ENCODE peak calls at places on chromosomes 1 and 21, in seven cellular contexts. One of them, this sample, is unnamed.

GRCh38 chr21:45288441-45288841 is 746 bp upstream of the POFUT2 start:
- DNase-seq in heart left ventricle: no peak
- DNase-seq in lung: no peak
- DNase-seq in IMR-90: no peak
- DNase-seq in Peyer's patch: peak; percentile 18
- DNase-seq in endothelial cell of umbilical vein: no peak
- DNase-seq in breast epithelium: peak; percentile 49
- DNase-seq in this sample: no peak

GRCh38 chr1:145916745-145917144 is 1.8 kb downstream of the PEX11B start:
- DNase-seq in heart left ventricle: no peak
- DNase-seq in lung: no peak
- DNase-seq in IMR-90: peak; percentile 8
- DNase-seq in Peyer's patch: no peak
- DNase-seq in endothelial cell of umbilical vein: no peak
- DNase-seq in breast epithelium: no peak
- DNase-seq in this sample: no peak

GRCh38 chr1:235411489-235412486 is 44.6 kb downstream of the TBCE start:
- DNase-seq in heart left ventricle: no peak
- DNase-seq in lung: no peak
- DNase-seq in IMR-90: no peak
- DNase-seq in Peyer's patch: no peak
- DNase-seq in endothelial cell of umbilical vein: no peak
- DNase-seq in breast epithelium: no peak
- DNase-seq in this sample: no peak

GRCh38 chr1:217272385-217272784 is 358.5 kb downstream of the GPATCH2 start:
- DNase-seq in heart left ventricle: no peak
- DNase-seq in lung: no peak
- DNase-seq in IMR-90: peak; percentile 84
- DNase-seq in Peyer's patch: no peak
- DNase-seq in endothelial cell of umbilical vein: no peak
- DNase-seq in breast epithelium: no peak
- DNase-seq in this sample: no peak

GRCh38 chr21:18522181-18522771 is 118.7 kb upstream of the TMPRSS15 start:
- DNase-seq in heart left ventricle: no peak
- DNase-seq in lung: no peak
- DNase-seq in IMR-90: no peak
- DNase-seq in Peyer's patch: no peak
- DNase-seq in endothelial cell of umbilical vein: peak; percentile 26
- DNase-seq in breast epithelium: no peak
- DNase-seq in this sample: no peak

GRCh38 chr1:183417691-183418491 is at the start of gene NMNAT2:
- DNase-seq in heart left ventricle: no peak
- DNase-seq in lung: no peak
- DNase-seq in IMR-90: peak; percentile 25
- DNase-seq in Peyer's patch: no peak
- DNase-seq in endothelial cell of umbilical vein: no peak
- DNase-seq in breast epithelium: no peak
- DNase-seq in this sample: no peak

GRCh38 chr1:162412002-162412401 is at the start of gene SH2D1B:
- DNase-seq in heart left ventricle: no peak
- DNase-seq in lung: no peak
- DNase-seq in IMR-90: no peak
- DNase-seq in Peyer's patch: no peak
- DNase-seq in endothelial cell of umbilical vein: no peak
- DNase-seq in breast epithelium: no peak
- DNase-seq in this sample: no peak

GRCh38 chr1:113058861-113059441 is 14.0 kb upstream of the LRIG2 start:
- DNase-seq in heart left ventricle: no peak
- DNase-seq in lung: no peak
- DNase-seq in IMR-90: no peak
- DNase-seq in Peyer's patch: no peak
- DNase-seq in endothelial cell of umbilical vein: peak; percentile 72
- DNase-seq in breast epithelium: no peak
- DNase-seq in this sample: no peak

GRCh38 chr1:16181887-16182719 is 26.2 kb upstream of the EPHA2 start:
- DNase-seq in heart left ventricle: peak; percentile 91
- DNase-seq in lung: peak; percentile 87
- DNase-seq in IMR-90: peak; percentile 89
- DNase-seq in Peyer's patch: no peak
- DNase-seq in endothelial cell of umbilical vein: peak; percentile 96
- DNase-seq in breast epithelium: peak; percentile 92
- DNase-seq in this sample: no peak

GRCh38 chr1:39214998-39215873 is 10.7 kb downstream of the MACF1 start:
- DNase-seq in heart left ventricle: no peak
- DNase-seq in lung: no peak
- DNase-seq in IMR-90: no peak
- DNase-seq in Peyer's patch: peak; percentile 76
- DNase-seq in endothelial cell of umbilical vein: no peak
- DNase-seq in breast epithelium: no peak
- DNase-seq in this sample: no peak

GRCh38 chr1:53412285-53413174 is 46.7 kb upstream of the DMRTB1 start:
- DNase-seq in heart left ventricle: no peak
- DNase-seq in lung: no peak
- DNase-seq in IMR-90: no peak
- DNase-seq in Peyer's patch: no peak
- DNase-seq in endothelial cell of umbilical vein: no peak
- DNase-seq in breast epithelium: no peak
- DNase-seq in this sample: no peak

GRCh38 chr1:53614231-53615021 is 124.5 kb downstream of the GLIS1 start:
- DNase-seq in heart left ventricle: peak; percentile 44
- DNase-seq in lung: no peak
- DNase-seq in IMR-90: no peak
- DNase-seq in Peyer's patch: no peak
- DNase-seq in endothelial cell of umbilical vein: no peak
- DNase-seq in breast epithelium: no peak
- DNase-seq in this sample: no peak

GRCh38 chr1:20327467-20327866 is 36.8 kb downstream of the VWA5B1 start:
- DNase-seq in heart left ventricle: no peak
- DNase-seq in lung: no peak
- DNase-seq in IMR-90: no peak
- DNase-seq in Peyer's patch: no peak
- DNase-seq in endothelial cell of umbilical vein: no peak
- DNase-seq in breast epithelium: no peak
- DNase-seq in this sample: no peak

GRCh38 chr21:45080639-45081414 is 6.4 kb downstream of the ADARB1 start:
- DNase-seq in heart left ventricle: no peak
- DNase-seq in lung: no peak
- DNase-seq in IMR-90: peak; percentile 66
- DNase-seq in Peyer's patch: no peak
- DNase-seq in endothelial cell of umbilical vein: no peak
- DNase-seq in breast epithelium: no peak
- DNase-seq in this sample: no peak

GRCh38 chr1:228315945-228316588 is 90.6 kb downstream of the TRIM11 start:
- DNase-seq in heart left ventricle: peak; percentile 61
- DNase-seq in lung: no peak
- DNase-seq in IMR-90: no peak
- DNase-seq in Peyer's patch: no peak
- DNase-seq in endothelial cell of umbilical vein: no peak
- DNase-seq in breast epithelium: peak; percentile 47
- DNase-seq in this sample: no peak

GRCh38 chr1:38151399-38151798 is 104.8 kb upstream of the POU3F1 start:
- DNase-seq in heart left ventricle: no peak
- DNase-seq in lung: no peak
- DNase-seq in IMR-90: no peak
- DNase-seq in Peyer's patch: no peak
- DNase-seq in endothelial cell of umbilical vein: no peak
- DNase-seq in breast epithelium: no peak
- DNase-seq in this sample: no peak

GRCh38 chr1:200317236-200317635 is 92.6 kb downstream of the ZNF281 start:
- DNase-seq in heart left ventricle: no peak
- DNase-seq in lung: no peak
- DNase-seq in IMR-90: peak; percentile 90
- DNase-seq in Peyer's patch: no peak
- DNase-seq in endothelial cell of umbilical vein: no peak
- DNase-seq in breast epithelium: no peak
- DNase-seq in this sample: no peak

GRCh38 chr1:247089616-247090375 is 11.2 kb upstream of the ZNF670 start:
- DNase-seq in heart left ventricle: no peak
- DNase-seq in lung: no peak
- DNase-seq in IMR-90: no peak
- DNase-seq in Peyer's patch: no peak
- DNase-seq in endothelial cell of umbilical vein: no peak
- DNase-seq in breast epithelium: no peak
- DNase-seq in this sample: no peak

GRCh38 chr21:34072145-34073031 is 990 bp upstream of the MRPS6 start:
- DNase-seq in heart left ventricle: peak; percentile 68
- DNase-seq in lung: peak; percentile 49
- DNase-seq in IMR-90: no peak
- DNase-seq in Peyer's patch: peak; percentile 33
- DNase-seq in endothelial cell of umbilical vein: no peak
- DNase-seq in breast epithelium: no peak
- DNase-seq in this sample: no peak

GRCh38 chr21:29232601-29233541 is 65.9 kb upstream of the BACH1 start:
- DNase-seq in heart left ventricle: no peak
- DNase-seq in lung: no peak
- DNase-seq in IMR-90: peak; percentile 55
- DNase-seq in Peyer's patch: no peak
- DNase-seq in endothelial cell of umbilical vein: peak; percentile 60
- DNase-seq in breast epithelium: no peak
- DNase-seq in this sample: no peak

GRCh38 chr1:87449348-87449963 is 120.8 kb downstream of the LMO4 start:
- DNase-seq in heart left ventricle: peak; percentile 38
- DNase-seq in lung: peak; percentile 63
- DNase-seq in IMR-90: peak; percentile 7
- DNase-seq in Peyer's patch: peak; percentile 54
- DNase-seq in endothelial cell of umbilical vein: no peak
- DNase-seq in breast epithelium: peak; percentile 53
- DNase-seq in this sample: no peak

DNA sequence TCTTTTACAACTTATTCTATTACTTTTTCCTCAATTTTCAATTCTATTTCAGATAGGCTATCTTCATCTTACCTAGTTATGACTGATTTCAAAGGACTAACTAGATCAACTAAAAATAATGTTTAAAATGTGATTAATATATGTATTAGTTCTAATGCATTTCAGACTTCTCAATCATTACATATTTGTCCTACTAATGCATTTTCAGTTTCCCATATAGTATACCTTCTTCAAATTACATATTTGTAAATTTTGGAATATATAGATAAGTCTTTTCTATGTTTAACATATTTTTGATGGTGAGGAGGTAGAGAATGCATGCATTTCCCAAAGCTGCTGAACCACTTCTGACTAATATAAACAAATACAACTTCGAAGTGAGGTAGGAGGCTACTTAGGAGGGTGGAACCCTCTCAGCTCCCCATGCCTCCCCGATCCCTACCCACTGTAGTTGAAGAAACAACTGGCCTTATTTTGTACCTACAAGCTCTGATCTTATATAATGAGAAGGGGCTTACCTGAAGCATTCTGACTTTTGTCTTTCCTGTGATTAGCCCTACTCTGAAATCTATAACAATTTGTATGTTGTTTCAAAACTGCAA is 1.7 kb downstream of the TRMT1L start:
- DNase-seq in heart left ventricle: no peak
- DNase-seq in lung: no peak
- DNase-seq in IMR-90: peak; percentile 64
- DNase-seq in Peyer's patch: no peak
- DNase-seq in endothelial cell of umbilical vein: peak; percentile 2
- DNase-seq in breast epithelium: no peak
- DNase-seq in this sample: no peak
- H3K4me3 ChIP-seq in heart left ventricle: no peak overlapping the region
- H3K4me3 ChIP-seq in lung: no peak overlapping the region
- H3K4me3 ChIP-seq in IMR-90: peak overlapping the region; percentile 21
- H3K4me3 ChIP-seq in Peyer's patch: no peak overlapping the region
- H3K4me3 ChIP-seq in endothelial cell of umbilical vein: no peak overlapping the region
- H3K4me3 ChIP-seq in breast epithelium: no peak overlapping the region
- H3K4me3 ChIP-seq in this sample: no peak overlapping the region

GRCh38 chr21:41828884-41829360 is 50.2 kb downstream of the PRDM15 start:
- DNase-seq in heart left ventricle: no peak
- DNase-seq in lung: no peak
- DNase-seq in IMR-90: no peak
- DNase-seq in Peyer's patch: no peak
- DNase-seq in endothelial cell of umbilical vein: no peak
- DNase-seq in breast epithelium: no peak
- DNase-seq in this sample: no peak
- H3K36me3 ChIP-seq in heart left ventricle: peaks cover 14% of the 10 kb centered on the region
- H3K36me3 ChIP-seq in lung: no peaks in the 10 kb centered on the region
- H3K36me3 ChIP-seq in IMR-90: peaks cover 12% of the 10 kb centered on the region
- H3K36me3 ChIP-seq in Peyer's patch: peaks cover 29% of the 10 kb centered on the region
- H3K36me3 ChIP-seq in endothelial cell of umbilical vein: no peaks in the 10 kb centered on the region
- H3K36me3 ChIP-seq in breast epithelium: no peaks in the 10 kb centered on the region
- H3K36me3 ChIP-seq in this sample: peaks cover 7% of the 10 kb centered on the region

GRCh38 chr1:220698607-220699016 is 8.4 kb downstream of the C1orf115 start:
- DNase-seq in heart left ventricle: no peak
- DNase-seq in lung: no peak
- DNase-seq in IMR-90: no peak
- DNase-seq in Peyer's patch: no peak
- DNase-seq in endothelial cell of umbilical vein: no peak
- DNase-seq in breast epithelium: no peak
- DNase-seq in this sample: no peak

GRCh38 chr1:220699044-220699443 is 8.9 kb downstream of the C1orf115 start:
- DNase-seq in heart left ventricle: no peak
- DNase-seq in lung: no peak
- DNase-seq in IMR-90: no peak
- DNase-seq in Peyer's patch: no peak
- DNase-seq in endothelial cell of umbilical vein: no peak
- DNase-seq in breast epithelium: no peak
- DNase-seq in this sample: no peak

GRCh38 chr1:220702733-220703704 is 12.9 kb downstream of the C1orf115 start:
- DNase-seq in heart left ventricle: no peak
- DNase-seq in lung: peak; percentile 27
- DNase-seq in IMR-90: no peak
- DNase-seq in Peyer's patch: no peak
- DNase-seq in endothelial cell of umbilical vein: no peak
- DNase-seq in breast epithelium: no peak
- DNase-seq in this sample: no peak

GRCh38 chr1:220701974-220702373 is 11.8 kb downstream of the C1orf115 start:
- DNase-seq in heart left ventricle: no peak
- DNase-seq in lung: peak; percentile 10
- DNase-seq in IMR-90: no peak
- DNase-seq in Peyer's patch: no peak
- DNase-seq in endothelial cell of umbilical vein: no peak
- DNase-seq in breast epithelium: no peak
- DNase-seq in this sample: no peak

DNA sequence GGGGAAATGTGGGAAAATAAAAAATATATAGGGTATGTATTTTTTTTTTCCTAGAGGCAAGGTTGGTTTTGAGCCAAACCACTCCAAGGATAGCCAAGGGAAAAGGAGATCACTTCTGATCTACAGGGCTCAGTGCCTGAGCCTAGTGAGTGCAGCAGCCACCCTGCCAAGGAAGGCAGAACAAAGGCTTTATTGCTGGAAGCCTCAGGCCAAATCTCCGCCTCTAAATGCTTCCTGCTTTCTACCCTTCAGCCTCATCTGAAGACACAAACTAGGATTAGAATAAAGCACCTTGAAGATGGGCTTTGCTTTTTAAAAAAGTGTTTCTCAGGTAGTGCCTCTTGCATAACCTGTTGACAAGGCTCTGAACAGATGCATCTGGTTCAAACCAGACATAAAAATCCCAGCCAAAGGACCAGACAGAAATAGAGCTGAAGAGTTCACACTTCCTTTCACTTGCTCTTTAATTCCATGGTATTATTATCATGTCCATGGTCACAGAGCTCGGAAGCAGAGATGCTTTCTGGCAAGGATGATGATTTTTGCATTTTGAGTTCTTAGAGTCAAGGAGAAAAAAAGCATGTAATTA is 10.5 kb downstream of the C1orf115 start:
- DNase-seq in heart left ventricle: no peak
- DNase-seq in lung: no peak
- DNase-seq in IMR-90: no peak
- DNase-seq in Peyer's patch: no peak
- DNase-seq in endothelial cell of umbilical vein: peak; percentile 38
- DNase-seq in breast epithelium: no peak
- DNase-seq in this sample: no peak
- H3K4me1 ChIP-seq in heart left ventricle: peaks cover 5% of the 10 kb centered on the region
- H3K4me1 ChIP-seq in lung: no peaks in the 10 kb centered on the region
- H3K4me1 ChIP-seq in IMR-90: no peaks in the 10 kb centered on the region
- H3K4me1 ChIP-seq in Peyer's patch: no peaks in the 10 kb centered on the region
- H3K4me1 ChIP-seq in endothelial cell of umbilical vein: no peaks in the 10 kb centered on the region
- H3K4me1 ChIP-seq in breast epithelium: no peaks in the 10 kb centered on the region
- H3K4me1 ChIP-seq in this sample: no peaks in the 10 kb centered on the region

GRCh38 chr1:57712846-57713245 is 289.0 kb upstream of the DAB1 start:
- DNase-seq in heart left ventricle: no peak
- DNase-seq in lung: no peak
- DNase-seq in IMR-90: no peak
- DNase-seq in Peyer's patch: no peak
- DNase-seq in endothelial cell of umbilical vein: no peak
- DNase-seq in breast epithelium: no peak
- DNase-seq in this sample: no peak
- H3K4me3 ChIP-seq in heart left ventricle: no peak overlapping the region
- H3K4me3 ChIP-seq in lung: no peak overlapping the region
- H3K4me3 ChIP-seq in IMR-90: no peak overlapping the region
- H3K4me3 ChIP-seq in Peyer's patch: no peak overlapping the region
- H3K4me3 ChIP-seq in endothelial cell of umbilical vein: no peak overlapping the region
- H3K4me3 ChIP-seq in breast epithelium: no peak overlapping the region
- H3K4me3 ChIP-seq in this sample: no peak overlapping the region